ENCODE peak calls at places on chromosome 11, in five cellular contexts. I, Y, M, H and W are unnamed samples.

GRCh38 chr11:79088967-79089366 is 351.9 kb downstream of the TENM4 start:
- DNase-seq in I (no peak), Y (no peak), M (no peak), H (no peak), W (no peak)

GRCh38 chr11:59755701-59756495 is 722 bp downstream of the STX3 start:
- DNase-seq in I (peak; percentile 62), Y (peak; percentile 70), M (peak; percentile 81), H (peak; percentile 68), W (peak; percentile 69)

GRCh38 chr11:70824590-70825300 is 426.4 kb downstream of the CTTN start:
- DNase-seq in I (peak; percentile 47), Y (no peak), M (peak; percentile 6), H (no peak), W (no peak)

GRCh38 chr11:69707156-69707555 is 3.3 kb upstream of the FGF19 start:
- DNase-seq in I (no peak), Y (no peak), M (no peak), H (no peak), W (no peak)

GRCh38 chr11:14133381-14133780 is 170.9 kb downstream of the SPON1 start:
- DNase-seq in I (no peak), Y (no peak), M (no peak), H (no peak), W (no peak)

GRCh38 chr11:132423266-132423665 is 1052.9 kb downstream of the NTM start:
- DNase-seq in I (no peak), Y (no peak), M (no peak), H (no peak), W (no peak)

GRCh38 chr11:86396403-86396802 is 21.7 kb downstream of the CCDC81 start:
- DNase-seq in I (no peak), Y (peak; percentile 54), M (no peak), H (no peak), W (peak; percentile 36)

GRCh38 chr11:122723576-122723975 is 68.1 kb downstream of the UBASH3B start:
- DNase-seq in I (no peak), Y (peak; percentile 51), M (no peak), H (no peak), W (no peak)

GRCh38 chr11:98711011-98711410 is 309.7 kb upstream of the CNTN5 start:
- DNase-seq in I (no peak), Y (no peak), M (peak; percentile 80), H (no peak), W (no peak)

GRCh38 chr11:66981976-66982578 is 7.0 kb downstream of the C11orf86 start:
- DNase-seq in I (peak; percentile 78), Y (peak; percentile 92), M (peak; percentile 85), H (peak; percentile 93), W (peak; percentile 89)

GRCh38 chr11:95067828-95068244 is 1.1 kb downstream of the SRSF8 start:
- DNase-seq in I (no peak), Y (no peak), M (no peak), H (no peak), W (no peak)

GRCh38 chr11:122748968-122749687 is 89.2 kb upstream of the CRTAM start:
- DNase-seq in I (no peak), Y (peak; percentile 96), M (peak; percentile 87), H (peak; percentile 48), W (peak; percentile 86)

GRCh38 chr11:1755344-1756023 is 5.1 kb upstream of the IFITM10 start:
- DNase-seq in I (no peak), Y (no peak), M (no peak), H (no peak), W (no peak)

GRCh38 chr11:87463486-87464102 is 425.9 kb downstream of the TMEM135 start:
- DNase-seq in I (peak; percentile 5), Y (peak; percentile 33), M (no peak), H (no peak), W (no peak)

GRCh38 chr11:102946237-102946636 is 9.3 kb downstream of the MMP13 start:
- DNase-seq in I (no peak), Y (no peak), M (no peak), H (no peak), W (no peak)

GRCh38 chr11:120655589-120655988 is 144.0 kb downstream of the GRIK4 start:
- DNase-seq in I (no peak), Y (no peak), M (no peak), H (no peak), W (no peak)

GRCh38 chr11:111310088-111310487 is 11.7 kb downstream of the POU2AF3 start:
- DNase-seq in I (no peak), Y (no peak), M (no peak), H (peak; percentile 41), W (no peak)

GRCh38 chr11:67442504-67443398 is 525 bp downstream of the CORO1B start:
- DNase-seq in I (no peak), Y (no peak), M (no peak), H (no peak), W (no peak)

GRCh38 chr11:117872962-117873827 is 3.3 kb downstream of the FXYD6 start:
- DNase-seq in I (no peak), Y (no peak), M (no peak), H (no peak), W (no peak)

GRCh38 chr11:117874253-117874909 is 2.1 kb downstream of the FXYD6 start:
- DNase-seq in I (no peak), Y (no peak), M (no peak), H (no peak), W (no peak)

GRCh38 chr11:117874910-117875396 is 1.5 kb downstream of the FXYD6 start:
- DNase-seq in I (no peak), Y (no peak), M (no peak), H (no peak), W (no peak)

GRCh38 chr11:117872420-117872961 is 4.0 kb downstream of the FXYD6 start:
- DNase-seq in I (no peak), Y (no peak), M (no peak), H (no peak), W (no peak)

DNA sequence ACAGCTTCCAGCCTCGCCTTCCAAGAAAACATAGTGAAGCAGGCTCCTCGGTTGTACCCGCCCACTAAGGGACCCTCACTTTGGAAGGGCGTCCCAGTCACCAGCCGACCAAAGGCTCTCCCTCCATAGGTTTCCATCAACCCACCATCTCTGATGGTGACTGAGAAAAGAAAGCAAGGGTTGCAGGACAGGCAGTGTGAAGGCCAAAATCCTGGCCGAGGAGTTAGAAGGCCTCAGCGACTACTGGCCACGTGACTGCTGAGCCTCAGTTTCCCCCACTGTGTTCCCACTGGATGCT is 2.7 kb downstream of the FXYD6 start:
- DNase-seq in I (no peak), Y (no peak), M (no peak), H (no peak), W (no peak)
- H3K4me3 ChIP-seq in I (no peak overlapping the region), Y (no peak overlapping the region), M (no peak overlapping the region), H (no peak overlapping the region), W (no peak overlapping the region)

GRCh38 chr11:46827995-46828394 is 18.1 kb downstream of the CKAP5 start:
- DNase-seq in I (no peak), Y (no peak), M (peak; percentile 48), H (no peak), W (peak; percentile 49)

DNA sequence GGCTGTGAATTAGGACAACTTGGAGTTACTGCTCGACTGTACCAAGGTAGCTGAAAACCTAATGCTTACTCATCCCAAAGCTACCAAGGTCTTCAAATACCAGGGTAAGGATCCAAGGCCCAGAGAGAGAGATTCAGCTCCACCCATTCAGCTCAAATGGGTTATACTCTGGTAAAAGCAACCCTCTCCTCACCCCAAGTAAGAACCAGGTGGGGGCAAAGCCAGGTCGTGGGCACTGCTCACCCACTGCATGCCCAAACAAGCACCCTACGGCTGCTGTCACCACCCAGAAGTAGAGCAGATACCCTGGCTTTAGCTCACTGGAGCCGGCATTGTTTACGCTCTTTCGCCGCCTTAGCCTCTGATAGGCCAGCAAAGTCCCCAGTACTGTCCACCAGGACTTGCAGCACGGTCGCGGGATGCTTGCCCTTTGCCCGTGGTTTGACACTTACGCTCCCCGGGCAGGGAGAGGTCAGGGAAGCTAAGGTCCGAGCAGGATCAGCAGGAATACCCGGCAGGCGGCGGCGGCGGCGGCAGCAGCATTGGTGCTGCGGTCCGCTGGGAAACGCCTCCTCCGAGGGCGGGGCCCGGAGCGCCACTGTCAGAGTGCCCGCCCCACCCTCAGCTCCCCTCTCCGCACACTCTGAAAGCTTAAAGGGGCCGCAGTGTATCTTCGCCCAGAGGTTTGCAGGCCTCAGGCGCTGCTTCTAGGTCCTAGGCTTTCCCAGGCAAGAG is 19.6 kb downstream of the CKAP5 start:
- DNase-seq in I (peak; percentile 88), Y (peak; percentile 68), M (peak; percentile 80), H (peak; percentile 61), W (peak; percentile 72)
- TF ChIP-seq CTCF in I (peak; percentile 17), Y (no peak), M (no peak), H (no peak), W (peak; percentile 18)

GRCh38 chr11:43541993-43542392 is 138.5 kb upstream of the HSD17B12 start:
- DNase-seq in I (no peak), Y (no peak), M (no peak), H (no peak), W (no peak)

GRCh38 chr11:43542734-43543133 is 137.8 kb upstream of the HSD17B12 start:
- DNase-seq in I (no peak), Y (no peak), M (no peak), H (no peak), W (no peak)

GRCh38 chr11:43546561-43547410 is 133.8 kb upstream of the HSD17B12 start:
- DNase-seq in I (no peak), Y (no peak), M (no peak), H (no peak), W (no peak)

GRCh38 chr11:43545610-43546009 is 134.9 kb upstream of the HSD17B12 start:
- DNase-seq in I (no peak), Y (no peak), M (no peak), H (no peak), W (no peak)

GRCh38 chr11:43543313-43543712 is 137.2 kb upstream of the HSD17B12 start:
- DNase-seq in I (no peak), Y (no peak), M (no peak), H (no peak), W (no peak)
- H3K4me3 ChIP-seq in I (no peak overlapping the region), Y (no peak overlapping the region), M (no peak overlapping the region), H (no peak overlapping the region), W (no peak overlapping the region)

DNA sequence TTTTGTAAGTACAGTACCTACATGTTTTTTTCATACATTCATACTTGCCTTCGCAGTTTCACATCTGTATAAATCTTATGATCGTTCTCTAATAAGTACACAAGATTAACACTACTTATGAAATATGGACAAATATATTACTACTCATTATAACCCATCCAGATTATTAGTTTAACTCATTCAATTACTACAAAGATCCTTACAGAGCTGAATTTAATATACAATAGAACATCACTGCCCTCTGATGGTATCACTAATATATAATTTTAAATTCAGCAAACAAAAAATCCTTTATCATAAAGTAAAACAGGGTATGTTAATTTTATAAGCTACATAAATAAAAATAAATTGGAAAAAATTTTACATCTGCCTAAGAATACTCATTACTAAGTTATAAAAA is 7.4 kb downstream of the SVIP start:
- DNase-seq in I (no peak), Y (no peak), M (no peak), H (no peak), W (no peak)
- TF ChIP-seq CTCF in I (peak; percentile 40), Y (no peak), M (no peak), H (no peak), W (no peak)

GRCh38 chr11:130673698-130674097 is 225.3 kb downstream of the ADAMTS15 start:
- DNase-seq in I (no peak), Y (no peak), M (no peak), H (no peak), W (peak; percentile 13)

GRCh38 chr11:130674686-130675085 is 226.2 kb downstream of the ADAMTS15 start:
- DNase-seq in I (no peak), Y (peak; percentile 28), M (peak; percentile 48), H (no peak), W (peak; percentile 57)

GRCh38 chr11:130675917-130676316 is 227.5 kb downstream of the ADAMTS15 start:
- DNase-seq in I (no peak), Y (no peak), M (peak; percentile 67), H (no peak), W (no peak)

GRCh38 chr11:130677486-130678153 is 229.2 kb downstream of the ADAMTS15 start:
- DNase-seq in I (no peak), Y (peak; percentile 88), M (peak; percentile 96), H (peak; percentile 74), W (peak; percentile 83)

GRCh38 chr11:130675456-130675855 is 227.0 kb downstream of the ADAMTS15 start:
- DNase-seq in I (no peak), Y (peak; percentile 89), M (peak; percentile 93), H (no peak), W (peak; percentile 91)
- H3K4me3 ChIP-seq in I (no peak overlapping the region), Y (no peak overlapping the region), M (no peak overlapping the region), H (no peak overlapping the region), W (no peak overlapping the region)